ENCODE peak calls at places on chromosomes 1 and 21, in nine cellular contexts. H, R, N, B, V, Z, A, T and F are unnamed samples.

GRCh38 chr1:222074317-222074716 is 332.4 kb upstream of the DUSP10 start:
- DNase-seq in N (no peak), V (no peak), T (no peak), R (no peak), Z (no peak), A (no peak), B (no peak), H (no peak), F (no peak)

GRCh38 chr1:246618240-246618639 is 52.0 kb downstream of the CNST start:
- DNase-seq in Z (no peak), H (no peak), N (no peak), R (no peak), B (no peak), T (no peak), A (no peak), V (no peak), F (no peak)

GRCh38 chr1:226128487-226129075 is 58.0 kb downstream of the ACBD3 start:
- DNase-seq in V (no peak), Z (no peak), H (no peak), A (no peak), R (no peak), N (no peak), B (no peak), T (no peak), F (peak)

GRCh38 chr1:230863449-230863848 is 4.9 kb downstream of the C1orf198 start:
- DNase-seq in Z (no peak), N (no peak), T (no peak), V (no peak), A (no peak), B (no peak), R (peak), H (no peak), F (no peak)

GRCh38 chr1:87226341-87226760 is 102.3 kb upstream of the LMO4 start:
- DNase-seq in R (peak), A (peak), B (no peak), T (no peak), Z (peak), V (no peak), N (peak), H (no peak), F (peak)

GRCh38 chr1:234529661-234530237 is 50.8 kb upstream of the TARBP1 start:
- DNase-seq in A (no peak), T (no peak), Z (no peak), N (no peak), B (peak), H (no peak), R (no peak), V (no peak), F (no peak)

GRCh38 chr1:151720974-151721787 is at the start of gene RIIAD1:
- DNase-seq in H (peak), N (peak), R (no peak), Z (peak), T (no peak), A (peak), V (peak), B (no peak), F (no peak)

GRCh38 chr1:186503210-186503609 is 42.3 kb upstream of the PDC start:
- DNase-seq in R (no peak), H (no peak), Z (no peak), T (no peak), V (no peak), B (no peak), N (peak), A (no peak), F (no peak)

GRCh38 chr1:87959236-87959635 is 630.6 kb downstream of the LMO4 start:
- DNase-seq in T (no peak), B (no peak), R (no peak), Z (no peak), H (no peak), V (no peak), A (no peak), N (no peak), F (no peak)

GRCh38 chr1:155185783-155186265 is 12.2 kb downstream of the TRIM46 start:
- DNase-seq in B (no peak), R (no peak), Z (no peak), T (no peak), N (no peak), V (no peak), H (no peak), A (no peak), F (no peak)

GRCh38 chr21:42694751-42695150 is 41.3 kb downstream of the PDE9A start:
- DNase-seq in V (no peak), R (no peak), B (no peak), T (no peak), N (no peak), A (no peak), H (no peak), Z (no peak), F (no peak)